ENCODE peak calls at places on chromosomes 13 and 19, in four cellular contexts. P, R, L and T are unnamed samples.

GRCh38 chr13:79904581-79904980 is 423.6 kb downstream of the NDFIP2 start:
- DNase-seq in R (no peak), P (no peak), L (no peak), T (no peak)

GRCh38 chr19:49857834-49858590 is 7.1 kb downstream of the PTOV1 start:
- DNase-seq in L (no peak), P (no peak), R (no peak), T (no peak)

GRCh38 chr19:42089772-42090171 is 13.8 kb downstream of the ZNF574 start:
- DNase-seq in R (no peak), P (no peak), L (no peak), T (no peak)

GRCh38 chr13:82772802-82773201 is 1109.5 kb downstream of the SLITRK1 start:
- DNase-seq in R (no peak), L (no peak), P (no peak), T (no peak)

GRCh38 chr13:38283346-38283745 is 66.3 kb upstream of the UFM1 start:
- DNase-seq in P (no peak), L (no peak), R (no peak), T (no peak)

GRCh38 chr19:28313633-28314032 is 899.3 kb downstream of the UQCRFS1 start:
- DNase-seq in P (no peak), L (no peak), R (no peak), T (no peak)

GRCh38 chr13:113474179-113474578 is 16.3 kb downstream of the DCUN1D2 start:
- DNase-seq in R (no peak), P (peak), L (no peak), T (no peak)

GRCh38 chr13:71218960-71219359 is 648.0 kb downstream of the DACH1 start:
- DNase-seq in R (no peak), L (no peak), P (no peak), T (no peak)

GRCh38 chr19:14118165-14119051 is 846 bp upstream of the PRKACA start:
- DNase-seq in P (peak), R (no peak), L (no peak), T (no peak)

GRCh38 chr19:46529622-46530451 is 34.2 kb upstream of the PNMA8B start:
- DNase-seq in L (no peak), R (peak), P (peak), T (peak)

GRCh38 chr13:99886706-99887105 is 84.9 kb downstream of the ZIC5 start:
- DNase-seq in L (no peak), P (no peak), R (no peak), T (no peak)

GRCh38 chr19:1407662-1408299 is 395 bp downstream of the DAZAP1 start:
- DNase-seq in R (peak), L (no peak), P (no peak), T (no peak)

GRCh38 chr19:14979136-14979497 is 547 bp downstream of the SLC1A6 start:
- DNase-seq in R (no peak), P (no peak), L (no peak), T (no peak)

GRCh38 chr13:112465251-112466131 is 89.3 kb downstream of the SPACA7 start:
- DNase-seq in P (no peak), R (no peak), L (no peak), T (no peak)

GRCh38 chr13:102845630-102846260 is at the start of gene ERCC5:
- DNase-seq in P (peak), L (peak), R (peak), T (peak)

GRCh38 chr19:24178207-24178606 is 91.2 kb downstream of the ZNF254 start:
- DNase-seq in P (no peak), L (no peak), R (no peak), T (no peak)

GRCh38 chr13:79211377-79211776 is 194.7 kb downstream of the RBM26 start:
- DNase-seq in P (no peak), R (no peak), L (no peak), T (no peak)

GRCh38 chr13:72229067-72229466 is 362.1 kb upstream of the DACH1 start:
- DNase-seq in R (no peak), L (no peak), P (no peak), T (no peak)

GRCh38 chr13:84543976-84544375 is 661.7 kb upstream of the SLITRK1 start:
- DNase-seq in P (no peak), L (no peak), R (no peak), T (no peak)

GRCh38 chr19:34999498-35000337 is at the start of gene GRAMD1A:
- DNase-seq in R (peak), L (no peak), P (peak), T (peak)

GRCh38 chr19:7928741-7929701 is 3.1 kb upstream of the CTXN1 start:
- DNase-seq in P (peak), L (no peak), R (peak), T (peak)

GRCh38 chr13:40933508-40933907 is 85.6 kb downstream of the ELF1 start:
- DNase-seq in L (peak), P (no peak), R (no peak), T (peak)

GRCh38 chr13:94143624-94144350 is 335.7 kb downstream of the DCT start:
- DNase-seq in L (no peak), R (no peak), P (no peak), T (no peak)

GRCh38 chr19:12987781-12988180 is 7.5 kb upstream of the NFIX start:
- DNase-seq in L (no peak), R (no peak), P (no peak), T (no peak)

GRCh38 chr19:49071860-49072547 is 495 bp downstream of the KCNA7 start:
- DNase-seq in L (no peak), R (peak), P (no peak), T (no peak)

GRCh38 chr13:113591750-113592149 is 7.2 kb downstream of the TFDP1 start:
- DNase-seq in L (no peak), R (no peak), P (no peak), T (no peak)

GRCh38 chr19:32166238-32166637 is 179.2 kb upstream of the ZNF507 start:
- DNase-seq in L (no peak), P (no peak), R (no peak), T (no peak)

GRCh38 chr13:51342706-51343105 is 3.2 kb downstream of the SERPINE3 start:
- DNase-seq in R (no peak), P (no peak), L (no peak), T (no peak)

GRCh38 chr13:83085186-83085900 is 796.9 kb downstream of the SLITRK1 start:
- DNase-seq in R (no peak), L (no peak), P (no peak), T (no peak)

GRCh38 chr19:6236310-6237291 is 43.2 kb downstream of the MLLT1 start:
- DNase-seq in R (no peak), L (no peak), P (no peak), T (peak)

GRCh38 chr13:106616729-106617128 is 48.8 kb upstream of the ARGLU1 start:
- DNase-seq in R (no peak), L (no peak), P (no peak), T (no peak)

GRCh38 chr19:43765109-43765876 is 10.5 kb upstream of the SMG9 start:
- DNase-seq in P (no peak), R (peak), L (peak), T (no peak)

GRCh38 chr13:20553309-20553708 is 13.6 kb upstream of the IFT88 start:
- DNase-seq in P (no peak), R (no peak), L (no peak), T (no peak)

GRCh38 chr13:114248011-114248410 is 13.3 kb downstream of the CDC16 start:
- DNase-seq in L (no peak), P (no peak), R (no peak), T (no peak)

GRCh38 chr19:29758863-29759262 is 43.8 kb upstream of the C19orf12 start:
- DNase-seq in L (no peak), R (no peak), P (no peak), T (no peak)

GRCh38 chr13:99220199-99220931 is 19.7 kb downstream of the UBAC2 start:
- DNase-seq in R (no peak), P (no peak), L (no peak), T (no peak)

GRCh38 chr13:83943530-83944279 is 61.4 kb upstream of the SLITRK1 start:
- DNase-seq in P (no peak), R (no peak), L (no peak), T (no peak)

DNA sequence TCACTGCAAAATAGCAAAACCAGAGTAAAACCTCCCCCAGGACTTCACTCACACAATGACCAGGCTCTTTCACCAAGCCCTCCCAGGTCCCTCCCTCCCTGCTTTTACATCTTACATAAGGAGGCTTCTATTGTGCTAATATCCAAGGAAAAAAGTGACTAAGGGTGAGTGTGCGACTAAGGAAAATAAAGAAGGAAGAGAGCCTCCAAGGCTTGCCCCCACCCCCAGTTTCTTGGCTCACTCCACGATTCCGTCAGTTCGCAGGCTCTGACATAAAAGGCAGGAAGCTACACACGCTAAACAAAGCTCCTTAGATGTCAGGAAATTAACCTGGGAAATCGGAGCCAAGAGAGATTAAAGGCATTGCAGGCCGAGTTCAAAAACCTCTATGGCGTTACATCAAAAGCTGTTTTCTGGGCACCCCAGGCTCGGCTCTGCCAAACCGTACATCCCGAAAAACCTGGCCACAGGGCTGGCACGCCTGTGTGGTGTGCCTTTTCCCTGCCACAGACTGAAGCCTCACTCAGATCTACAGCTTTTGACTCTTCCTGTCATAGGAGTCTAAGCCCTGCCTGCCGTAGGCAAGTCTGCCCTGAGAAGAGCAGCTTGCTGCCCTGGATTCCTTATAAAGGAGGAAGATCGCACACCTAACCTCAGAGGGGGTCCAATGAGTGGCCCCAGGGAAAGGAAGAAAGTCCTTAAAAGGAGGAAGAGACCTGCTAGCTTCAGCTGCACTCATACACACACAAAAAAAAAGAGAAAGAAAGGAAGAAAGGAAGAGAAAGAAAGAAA is 67.0 kb upstream of the SERP2 start:
- DNase-seq in P (no peak), R (no peak), L (no peak), T (no peak)
- TF ChIP-seq POLR2AphosphoS5 in P (no peak), R (no peak), L (no peak), T (no peak)

DNA sequence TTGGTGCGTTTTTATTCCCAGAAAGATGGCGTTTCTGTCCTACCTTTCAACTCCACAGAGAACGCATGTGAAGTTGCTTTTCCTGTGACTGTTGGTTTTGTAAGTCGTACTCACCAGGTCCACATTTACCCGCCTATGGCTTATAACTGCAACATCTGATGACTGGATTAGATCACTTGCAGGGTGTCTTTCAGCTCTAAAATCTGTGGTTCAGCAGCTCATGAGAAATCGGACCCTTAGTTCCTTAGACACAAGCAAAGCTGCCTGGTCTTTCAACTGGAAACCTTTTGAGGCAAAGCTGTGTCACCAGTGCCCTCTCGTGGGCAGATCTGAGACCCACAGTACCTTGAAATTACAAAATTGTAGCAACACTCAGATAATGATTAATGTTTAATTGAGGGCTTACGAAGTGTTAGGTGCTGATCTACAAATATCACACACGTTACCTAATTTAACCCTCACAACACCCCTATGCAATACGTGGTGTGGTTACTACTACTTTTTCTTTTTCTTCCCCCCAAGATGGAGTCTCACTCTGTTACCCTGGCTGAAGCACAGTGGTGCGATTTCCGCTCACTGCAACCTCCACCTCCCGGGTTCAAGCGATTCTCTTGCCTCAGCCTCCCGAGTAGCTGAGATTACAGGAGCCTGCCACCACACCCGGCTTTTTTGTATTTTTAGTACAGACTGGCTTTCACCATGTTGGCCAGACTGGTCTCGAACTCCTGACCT is 65.4 kb downstream of the RUBCNL start:
- DNase-seq in L (peak), R (peak), P (peak), T (peak)
- TF ChIP-seq SPI1 in L (no peak), R (no peak), P (no peak), T (no peak)

GRCh38 chr19:2624537-2625091 is 77.9 kb downstream of the GNG7 start:
- DNase-seq in L (no peak), P (no peak), R (no peak), T (no peak)
- TF ChIP-seq POLR2AphosphoS5 in L (no peak), P (no peak), R (no peak), T (no peak)

GRCh38 chr13:64397699-64398098 is 2832.4 kb downstream of the PCDH9 start:
- DNase-seq in R (no peak), P (no peak), L (no peak), T (no peak)
- TF ChIP-seq SPI1 in R (no peak), P (no peak), L (no peak), T (no peak)

GRCh38 chr13:73326215-73326558 is 267.4 kb downstream of the KLF5 start:
- DNase-seq in P (no peak), R (no peak), L (no peak), T (no peak)

GRCh38 chr13:73321039-73321438 is 262.2 kb downstream of the KLF5 start:
- DNase-seq in L (no peak), R (no peak), P (no peak), T (no peak)

GRCh38 chr13:73325351-73326214 is 266.8 kb downstream of the KLF5 start:
- DNase-seq in P (no peak), L (no peak), R (no peak), T (no peak)

GRCh38 chr13:73324842-73325241 is 266.0 kb downstream of the KLF5 start:
- DNase-seq in P (no peak), L (no peak), R (no peak), T (no peak)

DNA sequence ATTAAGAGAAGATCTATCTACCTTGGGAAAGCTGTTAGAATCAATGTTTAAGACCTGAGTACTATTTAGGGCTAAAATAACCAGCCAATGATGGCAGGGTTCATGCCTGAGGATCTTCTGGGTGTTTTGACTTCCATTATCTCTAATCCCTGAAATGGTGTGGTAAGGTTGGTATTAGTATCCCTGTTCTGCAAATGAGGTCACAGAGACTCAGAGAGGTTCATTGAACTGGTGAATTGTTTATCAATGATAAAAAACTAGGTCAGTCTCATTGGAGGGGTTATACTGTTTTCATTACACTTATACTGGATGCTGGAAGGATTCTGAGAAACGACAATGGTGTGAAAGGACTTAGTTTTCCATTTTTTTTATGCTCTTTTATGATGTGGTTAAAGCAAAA is 264.8 kb downstream of the KLF5 start:
- DNase-seq in L (no peak), R (no peak), P (no peak), T (no peak)
- TF ChIP-seq POLR2AphosphoS5 in L (no peak), R (no peak), P (no peak), T (no peak)

DNA sequence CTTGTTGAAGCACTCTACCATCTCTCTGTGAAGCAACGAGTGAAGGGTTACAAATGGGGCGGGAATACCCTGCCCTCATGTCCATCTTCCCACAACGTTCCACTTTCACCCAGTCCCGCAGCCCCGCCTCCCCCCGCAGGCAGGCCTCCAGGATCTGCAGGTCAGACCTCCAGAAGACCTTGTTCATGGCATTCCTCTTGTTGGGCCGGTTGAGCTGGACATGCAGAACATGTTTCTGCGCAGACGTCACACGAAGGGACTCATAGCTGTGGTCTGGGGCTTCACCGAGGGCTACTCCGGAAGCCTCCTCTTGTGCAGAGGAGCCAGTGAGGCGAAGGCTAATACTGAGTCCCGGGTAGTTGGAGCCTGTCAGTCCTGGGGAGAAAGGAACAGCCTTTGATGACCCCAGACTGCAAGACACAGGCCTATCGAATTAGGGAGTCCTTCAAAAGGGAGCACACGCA is 420 bp downstream of the ECH1 start:
- DNase-seq in P (peak), R (no peak), L (no peak), T (no peak)
- TF ChIP-seq SPI1 in P (no peak), R (no peak), L (no peak), T (no peak)

DNA sequence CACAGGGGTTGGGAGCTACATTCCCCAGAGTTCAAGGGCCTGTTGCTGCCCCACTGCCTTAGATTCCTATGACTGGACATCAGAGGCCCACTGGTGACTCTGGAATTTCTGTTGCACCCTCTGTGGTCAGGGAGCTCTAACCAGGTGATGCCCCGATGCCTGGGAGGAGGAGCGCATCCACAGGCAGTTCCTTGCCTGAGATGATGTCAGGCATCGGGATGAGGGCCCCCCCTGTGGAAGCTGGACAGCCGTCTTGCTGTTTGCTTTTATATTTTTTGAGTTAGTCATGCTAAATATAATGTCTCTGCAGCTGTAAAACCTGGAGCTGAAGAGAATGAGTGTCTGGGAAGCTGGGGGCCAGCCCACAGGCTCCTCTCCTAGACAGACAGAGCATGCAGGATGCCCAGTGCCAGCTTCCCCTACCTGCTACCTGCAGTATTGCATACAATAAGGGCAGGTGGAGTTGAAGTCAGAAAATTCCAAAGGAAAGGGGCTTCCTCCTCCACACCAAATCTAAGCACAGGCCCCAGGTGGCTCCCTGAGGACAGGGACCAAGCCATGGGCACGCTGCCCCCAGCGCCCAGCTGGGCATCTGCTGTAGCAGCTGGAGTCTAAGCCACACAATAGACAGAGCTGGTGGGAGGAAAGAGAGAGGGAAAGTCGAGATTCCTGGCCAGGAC is 16.2 kb downstream of the COL4A2 start:
- DNase-seq in R (no peak), P (no peak), L (no peak), T (no peak)
- TF ChIP-seq POLR2AphosphoS5 in R (no peak), P (no peak), L (no peak), T (no peak)

GRCh38 chr13:104143760-104144406 is 1077.7 kb upstream of the SLC10A2 start:
- DNase-seq in R (no peak), L (no peak), P (no peak), T (no peak)

GRCh38 chr13:104137416-104137815 is 1071.2 kb upstream of the SLC10A2 start:
- DNase-seq in P (no peak), L (no peak), R (no peak), T (no peak)

GRCh38 chr13:104140557-104140956 is 1074.3 kb upstream of the SLC10A2 start:
- DNase-seq in P (no peak), R (no peak), L (no peak), T (no peak)
- TF ChIP-seq SPI1 in P (no peak), R (no peak), L (no peak), T (no peak)